ENCODE peak calls at places on chromosomes 11 and 22, in ten cellular contexts. I, C, T, N, K, G, V, X, W and L are unnamed samples.

GRCh38 chr11:1226981-1227550 is 4.2 kb downstream of the MUC5B start:
- DNase-seq in C (no peak), K (no peak), I (no peak), W (peak; percentile 61), V (peak; percentile 20), N (no peak), T (peak; percentile 15), X (no peak), G (no peak), L (peak; percentile 49)

GRCh38 chr11:22539851-22540376 is 85.7 kb downstream of the FANCF start:
- DNase-seq in I (peak; percentile 22), N (no peak), V (no peak), X (no peak), W (no peak), K (no peak), T (no peak), C (no peak), G (no peak), L (no peak)

GRCh38 chr11:78339945-78340344 is 77.7 kb downstream of the GAB2 start:
- DNase-seq in T (no peak), W (no peak), N (no peak), G (no peak), X (no peak), K (no peak), C (no peak), V (no peak), I (no peak), L (no peak)

GRCh38 chr11:62816567-62816966 is 11.3 kb upstream of the NXF1 start:
- DNase-seq in N (no peak), V (no peak), G (no peak), K (no peak), X (no peak), C (no peak), T (no peak), W (no peak), I (no peak), L (no peak)

GRCh38 chr11:81246937-81247336 is 1486.7 kb downstream of the FAM181B start:
- DNase-seq in N (no peak), W (no peak), K (no peak), V (no peak), C (no peak), X (no peak), I (no peak), G (no peak), T (no peak), L (no peak)

GRCh38 chr22:31625661-31626426 is 36.2 kb downstream of the PISD start:
- DNase-seq in G (no peak), I (no peak), W (peak; percentile 88), K (no peak), X (peak; percentile 46), N (no peak), T (peak; percentile 42), V (peak; percentile 52), C (no peak), L (peak; percentile 86)

GRCh38 chr11:2999464-2999998 is 7.4 kb upstream of the NAP1L4 start:
- DNase-seq in W (peak; percentile 42), G (no peak), I (no peak), K (no peak), T (no peak), C (peak; percentile 7), N (no peak), V (no peak), X (no peak), L (no peak)

GRCh38 chr11:69962152-69962551 is 116.0 kb upstream of the ANO1 start:
- DNase-seq in X (no peak), W (no peak), T (no peak), I (peak; percentile 44), G (no peak), N (no peak), C (no peak), K (no peak), V (no peak), L (peak; percentile 54)

GRCh38 chr22:27745154-27745553 is 56.4 kb downstream of the MN1 start:
- DNase-seq in N (no peak), I (no peak), G (no peak), X (no peak), V (no peak), C (no peak), W (peak; percentile 32), K (no peak), T (no peak), L (no peak)

GRCh38 chr11:50333861-50334260 is 301.2 kb downstream of the OR4C45 start:
- DNase-seq in N (no peak), C (no peak), T (no peak), W (no peak), G (no peak), I (no peak), V (no peak), X (no peak), K (no peak), L (no peak)

GRCh38 chr22:33654173-33654890 is 265.9 kb downstream of the LARGE1 start:
- DNase-seq in C (no peak), N (no peak), I (no peak), T (no peak), X (no peak), K (no peak), W (no peak), V (no peak), G (no peak), L (no peak)

GRCh38 chr11:132318421-132319157 is 948.2 kb downstream of the NTM start:
- DNase-seq in C (no peak), N (no peak), V (no peak), X (no peak), T (no peak), K (no peak), G (no peak), W (no peak), I (peak; percentile 4), L (no peak)

GRCh38 chr11:18527512-18527911 is 770 bp upstream of the TSG101 start:
- DNase-seq in N (no peak), C (no peak), G (no peak), X (no peak), W (no peak), T (no peak), V (no peak), I (peak; percentile 10), K (no peak), L (no peak)

GRCh38 chr11:34630544-34630943 is 9.7 kb downstream of the EHF start:
- DNase-seq in C (no peak), N (no peak), K (no peak), G (no peak), W (no peak), V (no peak), I (no peak), X (no peak), T (no peak), L (no peak)

GRCh38 chr11:34631297-34631696 is 10.4 kb downstream of the EHF start:
- DNase-seq in G (no peak), C (no peak), I (no peak), T (no peak), W (no peak), K (no peak), X (no peak), V (no peak), N (no peak), L (no peak)

GRCh38 chr11:34631737-34632104 is 10.8 kb downstream of the EHF start:
- DNase-seq in X (no peak), G (no peak), T (no peak), N (peak; percentile 48), I (no peak), W (no peak), V (no peak), C (no peak), K (no peak), L (no peak)

GRCh38 chr11:34627197-34627596 is 6.3 kb downstream of the EHF start:
- DNase-seq in X (no peak), G (no peak), W (no peak), N (no peak), C (no peak), I (no peak), T (no peak), K (no peak), V (no peak), L (no peak)

GRCh38 chr11:34629711-34630110 is 8.8 kb downstream of the EHF start:
- DNase-seq in C (no peak), W (no peak), V (no peak), T (no peak), N (no peak), G (no peak), X (no peak), K (no peak), I (no peak), L (no peak)
- H3K4me1 ChIP-seq in C (peaks cover 11% of the 10 kb centered on the region), W (no peaks in the 10 kb centered on the region), V (no peaks in the 10 kb centered on the region), T (peaks cover 13% of the 10 kb centered on the region), N (peaks cover 29% of the 10 kb centered on the region), G (peaks cover 15% of the 10 kb centered on the region), X (peaks cover 6% of the 10 kb centered on the region), K (peaks cover 14% of the 10 kb centered on the region), I (peaks cover 4% of the 10 kb centered on the region), L (no peaks in the 10 kb centered on the region)

GRCh38 chr11:86035920-86036319 is 33.0 kb downstream of the PICALM start:
- DNase-seq in V (no peak), G (no peak), K (no peak), W (no peak), X (no peak), N (no peak), T (no peak), I (no peak), C (no peak), L (no peak)
- H3K4me1 ChIP-seq in V (peaks cover 22% of the 10 kb centered on the region), G (peaks cover 27% of the 10 kb centered on the region), K (peaks cover 64% of the 10 kb centered on the region), W (peaks cover 46% of the 10 kb centered on the region), X (peaks cover 55% of the 10 kb centered on the region), N (peaks cover 16% of the 10 kb centered on the region), T (peaks cover 66% of the 10 kb centered on the region), I (no peaks in the 10 kb centered on the region), C (peaks cover 80% of the 10 kb centered on the region), L (peaks cover 2% of the 10 kb centered on the region)

DNA sequence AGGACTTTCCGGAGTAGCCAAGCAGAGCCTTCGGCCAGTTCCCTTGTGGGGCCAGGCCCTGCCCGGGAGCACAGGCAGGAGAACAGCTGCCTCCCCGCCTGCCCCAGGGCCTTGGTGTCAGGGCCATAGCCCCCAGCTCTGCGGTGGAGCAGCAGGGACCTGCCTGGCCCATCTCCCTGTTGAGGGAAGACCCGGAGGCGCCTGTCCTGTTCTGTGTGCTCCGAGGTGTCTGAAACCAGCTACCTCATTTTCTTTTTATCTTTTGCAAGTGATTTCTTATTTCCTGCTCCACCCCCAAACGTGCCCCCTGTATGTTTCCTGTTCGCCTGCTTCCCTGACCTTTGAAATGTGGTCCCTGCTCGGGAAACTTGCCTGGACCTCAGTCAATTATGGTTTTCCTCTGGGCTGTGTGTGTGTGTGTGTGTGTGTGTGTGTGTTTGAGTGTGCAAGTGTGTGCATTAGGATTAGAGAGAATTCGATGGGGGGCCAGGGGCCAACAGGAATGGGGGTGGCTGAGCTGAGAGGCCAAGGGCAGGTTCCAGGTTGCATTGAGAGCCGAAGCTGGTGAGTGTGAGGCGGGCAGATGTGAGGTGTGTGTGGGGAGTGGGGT is 19.1 kb downstream of the LRP5 start:
- DNase-seq in G (no peak), W (no peak), C (no peak), V (peak; percentile 39), K (no peak), I (no peak), T (no peak), N (no peak), X (no peak), L (no peak)
- H3K4me1 ChIP-seq in G (peaks cover 62% of the 10 kb centered on the region), W (peaks cover 72% of the 10 kb centered on the region), C (peaks cover 50% of the 10 kb centered on the region), V (peaks cover 65% of the 10 kb centered on the region), K (peaks cover 85% of the 10 kb centered on the region), I (peaks cover 4% of the 10 kb centered on the region), T (peaks cover 37% of the 10 kb centered on the region), N (peaks cover 21% of the 10 kb centered on the region), X (peaks cover 76% of the 10 kb centered on the region), L (peaks cover 29% of the 10 kb centered on the region)

GRCh38 chr22:22951035-22951434 is 63.4 kb downstream of the IGLL5 start:
- DNase-seq in I (no peak), X (no peak), C (no peak), N (no peak), W (no peak), T (no peak), G (no peak), V (no peak), K (peak; percentile 43), L (no peak)
- H3K4me1 ChIP-seq in I (no peaks in the 10 kb centered on the region), X (no peaks in the 10 kb centered on the region), C (no peaks in the 10 kb centered on the region), N (no peaks in the 10 kb centered on the region), W (no peaks in the 10 kb centered on the region), T (no peaks in the 10 kb centered on the region), G (no peaks in the 10 kb centered on the region), V (no peaks in the 10 kb centered on the region), K (no peaks in the 10 kb centered on the region), L (no peaks in the 10 kb centered on the region)